ENCODE peak calls at places on chromosomes 4 and X, in ten cellular contexts. P is suprapubic skin; E is cardiac muscle cell; X is effector memory CD4-positive, alpha-beta T cell; D is breast epithelium; Z is GM23338; F is CD8-positive, alpha-beta memory T cell; T is neuronal stem cell; V is dorsolateral prefrontal cortex; J is aorta. H is an unnamed sample.

GRCh38 chr4:183213996-183214395 is 106.1 kb downstream of the CLDN22 start:
- DNase-seq in P (no peak), E (no peak), X (no peak), D (no peak), Z (no peak), F (no peak), T (no peak), V (no peak), J (no peak), H (no peak)

GRCh38 chr4:158050942-158051341 is 121.9 kb downstream of the GASK1B start:
- DNase-seq in P (no peak), E (peak; percentile 55), X (no peak), D (no peak), Z (no peak), F (no peak), T (no peak), V (no peak), J (no peak), H (no peak)

GRCh38 chrX:134600714-134601113 is 57.6 kb downstream of the PLAC1 start:
- DNase-seq in P (no peak), E (peak; percentile 52), X (no peak), D (no peak), Z (no peak), F (no peak), T (no peak), V (no peak), J (no peak), H (no peak)

GRCh38 chrX:69808375-69808774 is 192.5 kb downstream of the EDA start:
- DNase-seq in P (no peak), E (no peak), X (no peak), D (no peak), Z (no peak), F (no peak), T (no peak), V (no peak), J (no peak), H (no peak)

GRCh38 chr4:146398896-146399443 is 122.8 kb downstream of the SLC10A7 start:
- DNase-seq in P (no peak), E (no peak), X (no peak), D (no peak), Z (no peak), F (no peak), T (no peak), V (no peak), J (no peak), H (peak; percentile 27)

GRCh38 chrX:103513476-103514108 is 5.7 kb downstream of the RAB40A start:
- DNase-seq in P (no peak), E (peak; percentile 35), X (no peak), D (no peak), Z (no peak), F (no peak), T (no peak), V (no peak), J (no peak), H (no peak)

GRCh38 chr4:111836601-111837000 is 308.7 kb upstream of the FAM241A start:
- DNase-seq in P (no peak), E (no peak), X (no peak), D (no peak), Z (no peak), F (no peak), T (no peak), V (no peak), J (no peak), H (no peak)

GRCh38 chr4:126375462-126376054 is 1060.8 kb downstream of the FAT4 start:
- DNase-seq in P (no peak), E (peak; percentile 9), X (no peak), D (no peak), Z (no peak), F (no peak), T (no peak), V (no peak), J (no peak), H (no peak)

GRCh38 chr4:124650614-124651013 is 61.9 kb downstream of the ANKRD50 start:
- DNase-seq in P (no peak), E (no peak), X (no peak), D (no peak), Z (no peak), F (no peak), T (no peak), V (no peak), J (no peak), H (no peak)

GRCh38 chr4:121597346-121597934 is 99.3 kb downstream of the ANXA5 start:
- DNase-seq in P (no peak), E (no peak), X (no peak), D (no peak), Z (no peak), F (no peak), T (no peak), V (no peak), J (no peak), H (no peak)

GRCh38 chr4:7109169-7109568 is 41.3 kb upstream of the GRPEL1 start:
- DNase-seq in P (no peak), E (no peak), X (no peak), D (no peak), Z (no peak), F (no peak), T (no peak), V (peak; percentile 7), J (peak; percentile 38), H (no peak)

GRCh38 chr4:2077537-2078460 is 18.7 kb downstream of the NAT8L start:
- DNase-seq in P (no peak), E (no peak), X (no peak), D (no peak), Z (no peak), F (no peak), T (no peak), V (no peak), J (peak; percentile 59), H (no peak)

GRCh38 chr4:112348488-112349158 is 51.5 kb downstream of the ALPK1 start:
- DNase-seq in P (no peak), E (peak; percentile 82), X (no peak), D (peak; percentile 80), Z (peak; percentile 75), F (no peak), T (peak; percentile 51), V (peak; percentile 73), J (peak; percentile 76), H (no peak)

GRCh38 chr4:88015659-88016295 is 8.3 kb downstream of the PKD2 start:
- DNase-seq in P (no peak), E (no peak), X (no peak), D (no peak), Z (no peak), F (no peak), T (no peak), V (no peak), J (no peak), H (no peak)
- H3K27ac ChIP-seq in P (no peak overlapping the region), E (no peak overlapping the region), X (no peak overlapping the region), D (peak overlapping the region; percentile 0), Z (no peak overlapping the region), F (no peak overlapping the region), T (no peak overlapping the region), V (no peak overlapping the region), J (peak overlapping the region; percentile 96), H (peak overlapping the region; percentile 28)

GRCh38 chr4:163665521-163666334 is 171.2 kb downstream of the TMA16 start:
- DNase-seq in P (no peak), E (no peak), X (no peak), D (no peak), Z (no peak), F (no peak), T (no peak), V (no peak), J (no peak), H (no peak)
- H3K4me3 ChIP-seq in P (no peak overlapping the region), E (no peak overlapping the region), X (no peak overlapping the region), D (no peak overlapping the region), Z (no peak overlapping the region), F (no peak overlapping the region), T (no peak overlapping the region), V (no peak overlapping the region), J (no peak overlapping the region), H (no peak overlapping the region)

DNA sequence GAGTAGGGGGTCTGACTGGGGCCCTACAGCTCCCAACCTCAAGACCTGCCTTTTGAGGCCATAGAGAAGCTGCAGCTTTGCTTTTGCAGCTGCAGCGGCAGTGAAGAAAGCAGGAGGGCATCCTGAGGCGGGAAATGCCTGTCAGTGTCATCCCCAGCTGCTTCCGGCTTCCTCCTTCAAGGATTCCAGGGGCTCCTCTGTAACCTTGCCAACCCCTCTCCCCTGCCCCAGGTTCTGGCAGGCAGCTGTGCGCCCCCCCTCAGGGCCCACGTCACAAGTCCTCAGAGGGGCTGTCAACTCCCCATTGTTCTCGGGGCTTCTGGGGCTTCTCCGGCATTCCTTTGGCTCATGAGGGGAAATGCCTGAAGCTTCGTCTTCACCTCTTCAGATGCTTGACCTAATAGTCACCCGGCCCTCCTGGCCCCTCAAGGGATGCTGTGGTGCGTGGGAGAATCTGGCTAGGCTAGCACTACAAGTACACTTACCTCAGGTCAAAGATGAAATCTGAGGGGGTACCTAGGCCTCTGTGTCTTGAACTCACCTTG is 31.9 kb downstream of the APLN start:
- DNase-seq in P (no peak), E (peak; percentile 95), X (no peak), D (peak; percentile 90), Z (peak; percentile 42), F (no peak), T (peak; percentile 43), V (no peak), J (no peak), H (no peak)
- H3K27ac ChIP-seq in P (no peak overlapping the region), E (no peak overlapping the region), X (no peak overlapping the region), D (no peak overlapping the region), Z (no peak overlapping the region), F (no peak overlapping the region), T (peak overlapping the region; percentile 74), V (no peak overlapping the region), J (no peak overlapping the region), H (no peak overlapping the region)

GRCh38 chrX:68697465-68698125 is 50.1 kb downstream of the STARD8 start:
- DNase-seq in P (no peak), E (no peak), X (no peak), D (no peak), Z (no peak), F (no peak), T (no peak), V (no peak), J (no peak), H (no peak)

GRCh38 chrX:68695206-68695845 is 47.9 kb downstream of the STARD8 start:
- DNase-seq in P (no peak), E (no peak), X (no peak), D (no peak), Z (no peak), F (no peak), T (no peak), V (no peak), J (no peak), H (no peak)

GRCh38 chrX:68694429-68695205 is 47.2 kb downstream of the STARD8 start:
- DNase-seq in P (no peak), E (no peak), X (no peak), D (no peak), Z (no peak), F (no peak), T (no peak), V (no peak), J (no peak), H (peak; percentile 36)

GRCh38 chrX:68697036-68697435 is 49.6 kb downstream of the STARD8 start:
- DNase-seq in P (no peak), E (no peak), X (no peak), D (no peak), Z (no peak), F (no peak), T (no peak), V (no peak), J (no peak), H (no peak)

DNA sequence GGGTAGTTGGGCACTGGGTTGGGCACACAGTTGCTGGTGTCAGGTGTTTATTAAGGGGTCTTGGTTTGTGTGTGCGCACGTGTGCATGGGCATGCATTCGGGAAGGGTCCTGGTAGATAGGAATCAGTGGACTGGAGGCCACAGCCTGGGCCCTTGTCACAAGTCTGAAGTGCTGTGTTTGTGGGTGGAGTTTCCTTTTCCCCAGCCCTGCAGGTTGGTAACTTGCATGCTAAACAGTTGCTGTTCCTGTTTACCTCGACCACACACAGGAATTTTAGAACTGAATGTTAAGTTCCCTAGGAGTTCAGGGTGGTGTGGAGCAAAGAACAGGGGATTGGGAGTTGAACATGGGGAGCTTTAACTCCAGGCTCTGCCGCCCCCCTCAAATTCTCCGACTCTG is 48.8 kb downstream of the STARD8 start:
- DNase-seq in P (no peak), E (no peak), X (no peak), D (no peak), Z (no peak), F (no peak), T (no peak), V (no peak), J (no peak), H (no peak)
- H3K4me3 ChIP-seq in P (peak overlapping the region; percentile 57), E (no peak overlapping the region), X (no peak overlapping the region), D (peak overlapping the region; percentile 60), Z (no peak overlapping the region), F (no peak overlapping the region), T (no peak overlapping the region), V (no peak overlapping the region), J (no peak overlapping the region), H (no peak overlapping the region)

H was measured in small intestine.